ENCODE peak calls at places on chromosome 5, in seven cellular contexts. H is heart left ventricle, R is prostate gland, X is uterus, V is MG63, J is iPS DF 6.9, N is GM23248. G is an unnamed sample. For H3K27me3, the result is how much of the 10 kb centered on the place peaks cover.

GRCh38 chr5:170634236-170634990 is 130.6 kb downstream of the KCNIP1 start:
- DNase-seq in H (no peak), R (no peak), N (no peak), V (no peak), J (no peak), X (no peak), G (no peak)

GRCh38 chr5:139243425-139243965 is 45.3 kb upstream of the SIL1 start:
- DNase-seq in H (no peak), X (no peak), N (no peak), R (no peak), V (no peak), J (no peak), G (no peak)

GRCh38 chr5:148956632-148957385 is 106.1 kb downstream of the SH3TC2 start:
- DNase-seq in R (no peak), J (no peak), V (no peak), N (no peak), H (no peak), X (no peak), G (no peak)

GRCh38 chr5:27702339-27702820 is 664.0 kb upstream of the CDH9 start:
- DNase-seq in V (no peak), R (no peak), N (no peak), J (no peak), X (no peak), H (no peak), G (peak)

GRCh38 chr5:66974256-66974655 is 222.3 kb downstream of the CD180 start:
- DNase-seq in V (no peak), H (no peak), X (no peak), R (no peak), N (peak), J (no peak), G (no peak)

GRCh38 chr5:74239268-74239667 is 401.3 kb downstream of the ENC1 start:
- DNase-seq in H (no peak), R (no peak), J (no peak), V (no peak), N (no peak), X (no peak), G (no peak)

GRCh38 chr5:37875051-37875787 is 35.4 kb upstream of the GDNF start:
- DNase-seq in R (no peak), X (no peak), J (no peak), V (peak), H (no peak), N (peak), G (peak)

GRCh38 chr5:68290260-68290674 is 74.7 kb downstream of the PIK3R1 start:
- DNase-seq in X (peak), H (peak), N (peak), R (peak), V (no peak), J (no peak), G (peak)

GRCh38 chr5:172179032-172179989 is 8.7 kb downstream of the STK10 start:
- DNase-seq in N (no peak), J (no peak), V (no peak), H (peak), X (no peak), R (no peak), G (no peak)

GRCh38 chr5:5069851-5070250 is 70.3 kb upstream of the ADAMTS16 start:
- DNase-seq in X (no peak), R (no peak), V (peak), H (no peak), J (no peak), N (no peak), G (no peak)

GRCh38 chr5:175889910-175890684 is 18.7 kb downstream of the CPLX2 start:
- DNase-seq in X (no peak), N (no peak), R (no peak), H (no peak), J (no peak), V (no peak), G (no peak)

GRCh38 chr5:42423285-42424152 is at the start of gene GHR:
- DNase-seq in J (peak), V (peak), N (peak), R (peak), H (peak), X (peak), G (peak)

GRCh38 chr5:179182601-179183000 is 122.4 kb downstream of the ZNF354C start:
- DNase-seq in H (no peak), X (no peak), V (no peak), R (no peak), J (no peak), N (no peak), G (no peak)

GRCh38 chr5:41903382-41903891 is 707 bp upstream of the RIMOC1 start:
- DNase-seq in R (no peak), J (no peak), X (no peak), V (no peak), N (no peak), H (no peak), G (no peak)

GRCh38 chr5:14413331-14413750 is 168.3 kb upstream of the OTULINL start:
- DNase-seq in J (no peak), N (no peak), V (no peak), X (no peak), R (no peak), H (no peak), G (no peak)

GRCh38 chr5:109714592-109714991 is 24.9 kb downstream of the MAN2A1 start:
- DNase-seq in X (no peak), R (no peak), V (no peak), N (no peak), H (no peak), J (no peak), G (no peak)

GRCh38 chr5:113230711-113231652 is 203.8 kb downstream of the TSSK1B start:
- DNase-seq in N (peak), J (no peak), H (no peak), X (no peak), V (no peak), R (no peak), G (peak)

GRCh38 chr5:173501922-173502321 is 114.5 kb downstream of the BOD1 start:
- DNase-seq in V (no peak), H (no peak), J (no peak), N (peak), R (no peak), X (no peak), G (no peak)

GRCh38 chr5:132475939-132476852 is 14.4 kb downstream of the IRF1 start:
- DNase-seq in R (no peak), H (peak), J (no peak), V (no peak), N (no peak), X (no peak), G (no peak)

GRCh38 chr5:175309218-175309617 is 134.8 kb downstream of the DRD1 start:
- DNase-seq in J (no peak), X (no peak), R (no peak), V (no peak), H (no peak), N (no peak), G (no peak)

GRCh38 chr5:143182901-143183820 is 220.3 kb downstream of the NR3C1 start:
- DNase-seq in X (no peak), J (no peak), N (peak), H (peak), R (no peak), V (no peak), G (no peak)

GRCh38 chr5:131926168-131926567 is 19.3 kb downstream of the MEIKIN start:
- DNase-seq in N (no peak), J (no peak), X (no peak), R (no peak), H (no peak), V (no peak), G (no peak)

GRCh38 chr5:132020568-132021339 is 9.3 kb upstream of the ACSL6 start:
- DNase-seq in R (no peak), V (no peak), X (no peak), N (peak), H (no peak), J (no peak), G (no peak)

GRCh38 chr5:66168226-66168625 is 24.1 kb downstream of the SREK1 start:
- DNase-seq in X (no peak), H (no peak), N (no peak), V (no peak), R (no peak), J (no peak), G (no peak)

GRCh38 chr5:138274189-138274853 is at the start of gene GFRA3:
- DNase-seq in H (no peak), X (no peak), V (peak), N (peak), J (no peak), R (no peak), G (peak)

GRCh38 chr5:179061025-179061424 is 852 bp downstream of the ZNF354C start:
- DNase-seq in H (no peak), J (no peak), N (no peak), R (no peak), V (no peak), X (peak), G (no peak)

GRCh38 chr5:175387144-175387543 is 56.8 kb downstream of the DRD1 start:
- DNase-seq in V (no peak), H (no peak), R (no peak), N (no peak), J (no peak), X (no peak), G (peak)

DNA sequence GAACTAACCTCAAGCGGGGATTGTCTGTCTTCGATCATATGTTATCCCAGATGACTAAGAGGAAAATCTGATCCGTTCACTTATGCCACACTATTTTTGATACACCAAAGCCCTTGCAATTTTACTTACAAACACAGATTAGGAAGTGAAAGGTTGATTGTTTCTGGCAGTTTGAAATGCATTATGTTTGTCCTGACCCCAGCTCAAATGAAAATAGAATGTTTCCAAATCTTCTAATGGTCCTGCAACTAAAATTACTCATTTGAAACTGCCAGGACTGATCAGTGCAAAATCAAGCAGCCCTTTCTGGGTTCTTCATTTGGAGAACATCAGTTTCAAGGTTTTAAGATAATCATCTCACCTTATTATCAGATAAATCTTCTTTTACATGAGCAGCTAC is 696.7 kb upstream of the WWC1 start:
- DNase-seq in N (no peak), V (no peak), J (no peak), X (no peak), R (no peak), H (no peak), G (no peak)
- H3K4me3 ChIP-seq in N (no peak), V (no peak), J (no peak), X (no peak), R (no peak), H (no peak), G (no peak)

GRCh38 chr5:1005904-1006655 is 2.5 kb upstream of the NKD2 start:
- DNase-seq in J (no peak), R (no peak), X (peak), H (peak), V (peak), N (no peak), G (no peak)
- H3K27me3 ChIP-seq in J (under half), R (under half), X (under half), H (under half), V (under half), N (under half), G (under half)

GRCh38 chr5:407051-407450 is 35.9 kb upstream of the EXOC3 start:
- DNase-seq in H (no peak), X (no peak), R (no peak), V (no peak), J (no peak), N (no peak), G (no peak)
- H3K4me3 ChIP-seq in H (no peak), X (no peak), R (no peak), V (no peak), J (no peak), N (no peak), G (no peak)

GRCh38 chr5:135826221-135826525 is 8.3 kb upstream of the SLC25A48 start:
- DNase-seq in J (no peak), H (no peak), V (no peak), R (no peak), N (no peak), X (no peak), G (no peak)
- H3K27me3 ChIP-seq in J (under half), H (under half), V (under half), R (under half), N (under half), X (under half), G (under half)

DNA sequence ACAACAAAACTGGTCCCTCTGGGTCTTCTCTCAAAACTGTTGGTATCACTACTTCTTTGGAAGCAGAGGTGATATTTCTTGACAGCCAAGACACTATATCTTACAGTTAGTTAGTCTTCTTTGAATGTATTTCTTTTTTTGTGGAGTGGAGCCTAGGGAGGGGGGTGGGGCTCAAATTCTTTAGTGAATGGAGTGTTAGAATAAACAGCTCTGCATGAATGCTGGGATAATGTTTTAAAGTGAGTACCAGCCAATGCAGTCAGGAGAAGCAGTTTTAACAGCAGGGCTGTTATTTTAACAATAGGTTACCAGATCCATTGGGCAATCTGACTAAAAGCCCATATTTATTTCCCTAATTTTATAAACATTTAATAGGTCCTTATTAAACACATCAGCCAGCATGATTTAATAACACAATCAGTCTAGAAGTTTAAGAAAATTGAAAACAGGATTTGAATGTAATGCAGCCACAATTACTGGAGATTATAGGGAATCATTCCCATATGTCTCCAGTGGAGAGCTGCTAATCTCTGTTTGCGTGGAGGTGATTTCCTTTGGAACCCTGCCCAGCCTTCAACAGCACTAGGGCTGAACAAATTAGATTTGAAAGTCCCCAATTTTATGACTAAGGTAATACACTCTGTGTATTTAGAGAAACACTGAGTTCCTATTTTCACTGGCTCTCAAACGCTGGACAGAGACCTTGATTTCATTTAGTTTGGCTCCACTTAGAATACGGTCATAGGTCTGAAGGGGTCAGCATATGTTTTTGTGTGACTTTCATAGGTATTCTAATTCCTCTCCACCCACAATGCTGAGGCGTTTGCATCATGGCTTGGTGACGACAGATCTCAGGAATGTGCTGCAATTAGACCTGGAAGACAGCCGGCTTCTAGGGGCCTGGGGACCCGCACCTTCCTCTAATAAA is 508.5 kb downstream of the EBF1 start:
- DNase-seq in X (peak), H (no peak), N (peak), V (peak), J (peak), R (peak), G (peak)
- H3K4me3 ChIP-seq in X (no peak), H (no peak), N (no peak), V (no peak), J (no peak), R (no peak), G (no peak)

G was measured in A673.